ENCODE peak calls at places on chromosomes 6 and 20, in six cellular contexts. One of them, this sample, is unnamed.

GRCh38 chr6:55528624-55529023 is 50.4 kb downstream of the HMGCLL1 start:
- DNase-seq in H1: no peak
- DNase-seq in IMR-90: peak; percentile 37
- DNase-seq in HepG2: peak; percentile 43
- DNase-seq in HCT116: peak; percentile 51
- DNase-seq in A549: peak; percentile 67
- DNase-seq in this sample: peak; percentile 5

GRCh38 chr20:51966296-51966971 is 164.1 kb upstream of the SALL4 start:
- DNase-seq in H1: peak; percentile 75
- DNase-seq in IMR-90: peak; percentile 63
- DNase-seq in HepG2: peak; percentile 84
- DNase-seq in HCT116: peak; percentile 81
- DNase-seq in A549: peak; percentile 86
- DNase-seq in this sample: no peak

GRCh38 chr6:2376429-2377355 is 131.3 kb upstream of the GMDS start:
- DNase-seq in H1: no peak
- DNase-seq in IMR-90: peak; percentile 31
- DNase-seq in HepG2: no peak
- DNase-seq in HCT116: peak; percentile 65
- DNase-seq in A549: peak; percentile 69
- DNase-seq in this sample: no peak

GRCh38 chr6:39086294-39086693 is 28.7 kb downstream of the SAYSD1 start:
- DNase-seq in H1: no peak
- DNase-seq in IMR-90: no peak
- DNase-seq in HepG2: no peak
- DNase-seq in HCT116: no peak
- DNase-seq in A549: no peak
- DNase-seq in this sample: peak; percentile 26

GRCh38 chr6:159063549-159063948 is 18.8 kb upstream of the TAGAP start:
- DNase-seq in H1: no peak
- DNase-seq in IMR-90: no peak
- DNase-seq in HepG2: no peak
- DNase-seq in HCT116: no peak
- DNase-seq in A549: no peak
- DNase-seq in this sample: no peak

GRCh38 chr6:3911614-3912336 is 62.6 kb downstream of the FAM50B start:
- DNase-seq in H1: peak; percentile 39
- DNase-seq in IMR-90: peak; percentile 92
- DNase-seq in HepG2: peak; percentile 93
- DNase-seq in HCT116: peak; percentile 48
- DNase-seq in A549: peak; percentile 83
- DNase-seq in this sample: no peak

GRCh38 chr6:54525731-54526130 is 217.5 kb downstream of the TINAG start:
- DNase-seq in H1: no peak
- DNase-seq in IMR-90: peak; percentile 26
- DNase-seq in HepG2: no peak
- DNase-seq in HCT116: peak; percentile 10
- DNase-seq in A549: no peak
- DNase-seq in this sample: no peak

GRCh38 chr6:169978615-169979161 is 227.3 kb downstream of the ERMARD start:
- DNase-seq in H1: no peak
- DNase-seq in IMR-90: peak; percentile 15
- DNase-seq in HepG2: no peak
- DNase-seq in HCT116: no peak
- DNase-seq in A549: no peak
- DNase-seq in this sample: no peak

GRCh38 chr6:105759946-105760345 is 326.2 kb upstream of the PRDM1 start:
- DNase-seq in H1: no peak
- DNase-seq in IMR-90: peak; percentile 95
- DNase-seq in HepG2: no peak
- DNase-seq in HCT116: no peak
- DNase-seq in A549: peak; percentile 48
- DNase-seq in this sample: no peak

GRCh38 chr6:167825059-167825758 is 1.5 kb upstream of the AFDN start:
- DNase-seq in H1: no peak
- DNase-seq in IMR-90: no peak
- DNase-seq in HepG2: no peak
- DNase-seq in HCT116: no peak
- DNase-seq in A549: no peak
- DNase-seq in this sample: no peak

GRCh38 chr6:143877584-143878271 is 13.5 kb downstream of the ZC2HC1B start:
- DNase-seq in H1: no peak
- DNase-seq in IMR-90: no peak
- DNase-seq in HepG2: no peak
- DNase-seq in HCT116: no peak
- DNase-seq in A549: no peak
- DNase-seq in this sample: no peak

GRCh38 chr6:105484238-105485161 is 81.6 kb upstream of the PREP start:
- DNase-seq in H1: no peak
- DNase-seq in IMR-90: peak; percentile 55
- DNase-seq in HepG2: peak; percentile 41
- DNase-seq in HCT116: peak; percentile 42
- DNase-seq in A549: peak; percentile 56
- DNase-seq in this sample: no peak

GRCh38 chr6:129501401-129502051 is 208.5 kb downstream of the ARHGAP18 start:
- DNase-seq in H1: no peak
- DNase-seq in IMR-90: peak; percentile 96
- DNase-seq in HepG2: peak; percentile 79
- DNase-seq in HCT116: peak; percentile 98
- DNase-seq in A549: peak; percentile 41
- DNase-seq in this sample: no peak

GRCh38 chr6:50819527-50819905 is 845 bp downstream of the TFAP2B start:
- DNase-seq in H1: peak; percentile 73
- DNase-seq in IMR-90: no peak
- DNase-seq in HepG2: no peak
- DNase-seq in HCT116: no peak
- DNase-seq in A549: no peak
- DNase-seq in this sample: no peak

GRCh38 chr20:32685541-32686529 is 12.1 kb upstream of the C20orf203 start:
- DNase-seq in H1: no peak
- DNase-seq in IMR-90: peak; percentile 93
- DNase-seq in HepG2: peak; percentile 100
- DNase-seq in HCT116: no peak
- DNase-seq in A549: no peak
- DNase-seq in this sample: no peak

GRCh38 chr6:47286301-47286700 is 23.4 kb downstream of the TNFRSF21 start:
- DNase-seq in H1: no peak
- DNase-seq in IMR-90: no peak
- DNase-seq in HepG2: no peak
- DNase-seq in HCT116: no peak
- DNase-seq in A549: no peak
- DNase-seq in this sample: no peak

GRCh38 chr20:43383026-43383795 is 74.5 kb upstream of the SRSF6 start:
- DNase-seq in H1: no peak
- DNase-seq in IMR-90: no peak
- DNase-seq in HepG2: no peak
- DNase-seq in HCT116: no peak
- DNase-seq in A549: no peak
- DNase-seq in this sample: no peak

GRCh38 chr6:68008445-68008844 is 626.6 kb upstream of the ADGRB3 start:
- DNase-seq in H1: no peak
- DNase-seq in IMR-90: no peak
- DNase-seq in HepG2: no peak
- DNase-seq in HCT116: no peak
- DNase-seq in A549: no peak
- DNase-seq in this sample: peak; percentile 9

GRCh38 chr6:24391756-24392405 is 10.9 kb upstream of the MRS2 start:
- DNase-seq in H1: no peak
- DNase-seq in IMR-90: no peak
- DNase-seq in HepG2: no peak
- DNase-seq in HCT116: no peak
- DNase-seq in A549: no peak
- DNase-seq in this sample: peak; percentile 65

GRCh38 chr6:160393966-160394653 is 45.9 kb downstream of the SLC22A3 start:
- DNase-seq in H1: peak; percentile 54
- DNase-seq in IMR-90: no peak
- DNase-seq in HepG2: peak; percentile 90
- DNase-seq in HCT116: no peak
- DNase-seq in A549: peak; percentile 91
- DNase-seq in this sample: no peak

GRCh38 chr6:144931172-144932035 is 646.3 kb downstream of the UTRN start:
- DNase-seq in H1: peak; percentile 56
- DNase-seq in IMR-90: peak; percentile 36
- DNase-seq in HepG2: peak; percentile 27
- DNase-seq in HCT116: no peak
- DNase-seq in A549: peak; percentile 35
- DNase-seq in this sample: no peak

GRCh38 chr6:150269130-150269856 is 99.5 kb upstream of the IYD start:
- DNase-seq in H1: no peak
- DNase-seq in IMR-90: no peak
- DNase-seq in HepG2: no peak
- DNase-seq in HCT116: no peak
- DNase-seq in A549: no peak
- DNase-seq in this sample: no peak

GRCh38 chr6:44100088-44100550 is 27.1 kb downstream of the MRPL14 start:
- DNase-seq in H1: no peak
- DNase-seq in IMR-90: peak; percentile 37
- DNase-seq in HepG2: peak; percentile 69
- DNase-seq in HCT116: no peak
- DNase-seq in A549: peak; percentile 39
- DNase-seq in this sample: no peak

GRCh38 chr6:110449545-110449903 is 26.9 kb downstream of the SLC22A16 start:
- DNase-seq in H1: no peak
- DNase-seq in IMR-90: no peak
- DNase-seq in HepG2: no peak
- DNase-seq in HCT116: no peak
- DNase-seq in A549: no peak
- DNase-seq in this sample: no peak

GRCh38 chr20:41172296-41173140 is 35.2 kb downstream of the PLCG1 start:
- DNase-seq in H1: peak; percentile 53
- DNase-seq in IMR-90: no peak
- DNase-seq in HepG2: no peak
- DNase-seq in HCT116: no peak
- DNase-seq in A549: no peak
- DNase-seq in this sample: no peak

GRCh38 chr20:57522380-57522973 is 2.5 kb downstream of the CTCFL start:
- DNase-seq in H1: no peak
- DNase-seq in IMR-90: no peak
- DNase-seq in HepG2: no peak
- DNase-seq in HCT116: no peak
- DNase-seq in A549: no peak
- DNase-seq in this sample: no peak

GRCh38 chr20:62924567-62925419 is 1.5 kb downstream of the DIDO1 start:
- DNase-seq in H1: no peak
- DNase-seq in IMR-90: peak; percentile 34
- DNase-seq in HepG2: peak; percentile 56
- DNase-seq in HCT116: no peak
- DNase-seq in A549: peak; percentile 42
- DNase-seq in this sample: no peak

GRCh38 chr20:62967628-62968351 is 15.3 kb downstream of the SLC17A9 start:
- DNase-seq in H1: no peak
- DNase-seq in IMR-90: no peak
- DNase-seq in HepG2: no peak
- DNase-seq in HCT116: no peak
- DNase-seq in A549: no peak
- DNase-seq in this sample: no peak

GRCh38 chr6:106037060-106037459 is 49.1 kb upstream of the PRDM1 start:
- DNase-seq in H1: no peak
- DNase-seq in IMR-90: peak; percentile 85
- DNase-seq in HepG2: no peak
- DNase-seq in HCT116: no peak
- DNase-seq in A549: no peak
- DNase-seq in this sample: no peak

GRCh38 chr6:48423640-48424365 is 312.8 kb upstream of the PTCHD4 start:
- DNase-seq in H1: no peak
- DNase-seq in IMR-90: peak; percentile 65
- DNase-seq in HepG2: no peak
- DNase-seq in HCT116: no peak
- DNase-seq in A549: no peak
- DNase-seq in this sample: no peak

GRCh38 chr6:167350731-167351655 is 26.1 kb downstream of the TTLL2 start:
- DNase-seq in H1: peak; percentile 99
- DNase-seq in IMR-90: no peak
- DNase-seq in HepG2: no peak
- DNase-seq in HCT116: peak; percentile 52
- DNase-seq in A549: peak; percentile 76
- DNase-seq in this sample: peak; percentile 11

GRCh38 chr20:23032679-23033078 is 2.4 kb upstream of the SSTR4 start:
- DNase-seq in H1: no peak
- DNase-seq in IMR-90: no peak
- DNase-seq in HepG2: no peak
- DNase-seq in HCT116: no peak
- DNase-seq in A549: no peak
- DNase-seq in this sample: no peak

GRCh38 chr20:51345601-51346101 is 196.9 kb downstream of the NFATC2 start:
- DNase-seq in H1: no peak
- DNase-seq in IMR-90: peak; percentile 65
- DNase-seq in HepG2: no peak
- DNase-seq in HCT116: no peak
- DNase-seq in A549: peak; percentile 60
- DNase-seq in this sample: no peak

GRCh38 chr20:19815553-19815991 is 57.5 kb downstream of the RIN2 start:
- DNase-seq in H1: no peak
- DNase-seq in IMR-90: peak; percentile 99
- DNase-seq in HepG2: peak; percentile 70
- DNase-seq in HCT116: peak; percentile 70
- DNase-seq in A549: peak; percentile 96
- DNase-seq in this sample: no peak
- TF ChIP-seq CEBPB in H1: no peak
- TF ChIP-seq CEBPB in IMR-90: peak; percentile 69
- TF ChIP-seq CEBPB in HepG2: no peak
- TF ChIP-seq CEBPB in HCT116: peak; percentile 22
- TF ChIP-seq CEBPB in A549: no peak
- TF ChIP-seq CEBPB in this sample: no peak

DNA sequence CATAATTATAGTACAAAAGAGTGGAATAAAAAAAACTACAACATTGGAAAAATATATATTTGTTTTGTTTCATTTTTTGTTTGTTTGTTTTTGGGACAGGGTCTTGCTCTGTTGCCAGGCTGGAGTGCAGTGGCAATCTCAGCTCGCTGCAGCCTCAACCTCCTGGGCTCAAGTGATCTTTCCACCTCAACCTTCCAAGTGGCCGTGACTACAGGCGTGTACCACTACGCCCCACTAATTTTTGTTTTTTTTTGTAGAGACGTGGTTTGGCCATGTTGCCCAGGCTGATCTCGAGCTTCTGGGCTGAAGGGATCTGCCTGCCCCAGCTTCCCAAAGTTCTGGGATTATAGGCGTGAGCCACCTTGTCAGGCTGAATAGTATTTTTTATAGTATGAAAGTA is 41.4 kb upstream of the SH3BGRL2 start:
- DNase-seq in H1: no peak
- DNase-seq in IMR-90: no peak
- DNase-seq in HepG2: no peak
- DNase-seq in HCT116: no peak
- DNase-seq in A549: no peak
- DNase-seq in this sample: no peak
- TF ChIP-seq CEBPB in H1: no peak
- TF ChIP-seq CEBPB in IMR-90: no peak
- TF ChIP-seq CEBPB in HepG2: no peak
- TF ChIP-seq CEBPB in HCT116: no peak
- TF ChIP-seq CEBPB in A549: no peak
- TF ChIP-seq CEBPB in this sample: no peak

GRCh38 chr6:43016166-43016915 is 2.3 kb downstream of the KLHDC3 start:
- DNase-seq in H1: no peak
- DNase-seq in IMR-90: no peak
- DNase-seq in HepG2: no peak
- DNase-seq in HCT116: no peak
- DNase-seq in A549: no peak
- DNase-seq in this sample: no peak
- TF ChIP-seq CEBPB in H1: no peak
- TF ChIP-seq CEBPB in IMR-90: no peak
- TF ChIP-seq CEBPB in HepG2: no peak
- TF ChIP-seq CEBPB in HCT116: no peak
- TF ChIP-seq CEBPB in A549: no peak
- TF ChIP-seq CEBPB in this sample: no peak

GRCh38 chr6:30150151-30150550 is 10.9 kb downstream of the TRIM10 start:
- DNase-seq in H1: no peak
- DNase-seq in IMR-90: no peak
- DNase-seq in HepG2: no peak
- DNase-seq in HCT116: no peak
- DNase-seq in A549: no peak
- DNase-seq in this sample: no peak
- TF ChIP-seq CEBPB in H1: no peak
- TF ChIP-seq CEBPB in IMR-90: no peak
- TF ChIP-seq CEBPB in HepG2: no peak
- TF ChIP-seq CEBPB in HCT116: no peak
- TF ChIP-seq CEBPB in A549: no peak
- TF ChIP-seq CEBPB in this sample: no peak